ENCODE peak calls at places on chromosome 5, in ten cellular contexts. One of them, this sample, is unnamed.

GRCh38 chr5:135027699-135028615 is 6.1 kb downstream of the PITX1 start:
- DNase-seq in Peyer's patch: no peak
- DNase-seq in spleen: no peak
- DNase-seq in kidney: peak; percentile 65
- DNase-seq in tibial artery: no peak
- DNase-seq in endodermal cell: peak; percentile 71
- DNase-seq in IMR-90: no peak
- DNase-seq in ovary: no peak
- DNase-seq in psoas muscle: peak; percentile 45
- DNase-seq in body of pancreas: no peak
- DNase-seq in this sample: no peak

GRCh38 chr5:565782-566445 is 41.7 kb upstream of the SLC9A3 start:
- DNase-seq in kidney: peak; percentile 62
- DNase-seq in tibial artery: peak; percentile 65
- DNase-seq in spleen: no peak
- DNase-seq in body of pancreas: peak; percentile 32
- DNase-seq in endodermal cell: peak; percentile 73
- DNase-seq in psoas muscle: no peak
- DNase-seq in IMR-90: peak; percentile 41
- DNase-seq in ovary: no peak
- DNase-seq in Peyer's patch: peak; percentile 52
- DNase-seq in this sample: peak; percentile 40

GRCh38 chr5:129771058-129771838 is 23.4 kb downstream of the MINAR2 start:
- DNase-seq in Peyer's patch: peak; percentile 69
- DNase-seq in psoas muscle: no peak
- DNase-seq in tibial artery: peak; percentile 62
- DNase-seq in endodermal cell: peak; percentile 86
- DNase-seq in spleen: no peak
- DNase-seq in kidney: no peak
- DNase-seq in IMR-90: peak; percentile 22
- DNase-seq in body of pancreas: peak; percentile 67
- DNase-seq in ovary: no peak
- DNase-seq in this sample: peak; percentile 61

GRCh38 chr5:10034008-10034407 is 215.7 kb downstream of the ATPSCKMT start:
- DNase-seq in tibial artery: no peak
- DNase-seq in ovary: no peak
- DNase-seq in IMR-90: no peak
- DNase-seq in endodermal cell: no peak
- DNase-seq in kidney: no peak
- DNase-seq in psoas muscle: no peak
- DNase-seq in Peyer's patch: no peak
- DNase-seq in body of pancreas: peak; percentile 9
- DNase-seq in spleen: no peak
- DNase-seq in this sample: no peak

GRCh38 chr5:38905516-38905915 is 59.7 kb downstream of the OSMR start:
- DNase-seq in IMR-90: peak; percentile 26
- DNase-seq in endodermal cell: no peak
- DNase-seq in body of pancreas: no peak
- DNase-seq in Peyer's patch: no peak
- DNase-seq in ovary: no peak
- DNase-seq in tibial artery: no peak
- DNase-seq in psoas muscle: no peak
- DNase-seq in kidney: no peak
- DNase-seq in spleen: no peak
- DNase-seq in this sample: peak; percentile 61

GRCh38 chr5:57653636-57654290 is 171.2 kb upstream of the ACTBL2 start:
- DNase-seq in kidney: no peak
- DNase-seq in body of pancreas: no peak
- DNase-seq in IMR-90: no peak
- DNase-seq in spleen: no peak
- DNase-seq in Peyer's patch: no peak
- DNase-seq in tibial artery: no peak
- DNase-seq in endodermal cell: no peak
- DNase-seq in psoas muscle: no peak
- DNase-seq in ovary: no peak
- DNase-seq in this sample: no peak

GRCh38 chr5:377326-377981 is 55.9 kb downstream of the AHRR start:
- DNase-seq in endodermal cell: peak; percentile 36
- DNase-seq in tibial artery: peak; percentile 58
- DNase-seq in IMR-90: no peak
- DNase-seq in ovary: no peak
- DNase-seq in Peyer's patch: peak; percentile 29
- DNase-seq in kidney: peak; percentile 53
- DNase-seq in body of pancreas: no peak
- DNase-seq in psoas muscle: no peak
- DNase-seq in spleen: peak; percentile 62
- DNase-seq in this sample: no peak

GRCh38 chr5:36041537-36041845 is 25.2 kb downstream of the UGT3A2 start:
- DNase-seq in Peyer's patch: no peak
- DNase-seq in body of pancreas: no peak
- DNase-seq in ovary: no peak
- DNase-seq in endodermal cell: peak; percentile 77
- DNase-seq in spleen: no peak
- DNase-seq in IMR-90: no peak
- DNase-seq in tibial artery: no peak
- DNase-seq in psoas muscle: no peak
- DNase-seq in kidney: no peak
- DNase-seq in this sample: no peak

GRCh38 chr5:161446655-161447054 is 99.9 kb downstream of the GABRB2 start:
- DNase-seq in kidney: no peak
- DNase-seq in body of pancreas: no peak
- DNase-seq in spleen: no peak
- DNase-seq in Peyer's patch: no peak
- DNase-seq in tibial artery: no peak
- DNase-seq in ovary: no peak
- DNase-seq in endodermal cell: no peak
- DNase-seq in psoas muscle: no peak
- DNase-seq in IMR-90: no peak
- DNase-seq in this sample: no peak

GRCh38 chr5:90528704-90529233 is 615 bp downstream of the LYSMD3 start:
- DNase-seq in spleen: no peak
- DNase-seq in ovary: no peak
- DNase-seq in IMR-90: peak; percentile 29
- DNase-seq in body of pancreas: peak; percentile 10
- DNase-seq in Peyer's patch: no peak
- DNase-seq in psoas muscle: no peak
- DNase-seq in tibial artery: no peak
- DNase-seq in kidney: no peak
- DNase-seq in endodermal cell: peak; percentile 54
- DNase-seq in this sample: no peak

GRCh38 chr5:41794478-41794877 is 75.7 kb downstream of the OXCT1 start:
- DNase-seq in tibial artery: no peak
- DNase-seq in Peyer's patch: no peak
- DNase-seq in IMR-90: peak; percentile 98
- DNase-seq in psoas muscle: no peak
- DNase-seq in ovary: no peak
- DNase-seq in kidney: no peak
- DNase-seq in endodermal cell: no peak
- DNase-seq in body of pancreas: no peak
- DNase-seq in spleen: no peak
- DNase-seq in this sample: peak; percentile 73

GRCh38 chr5:181173027-181173419 is 25.6 kb downstream of the OR2V2 start:
- DNase-seq in ovary: no peak
- DNase-seq in psoas muscle: no peak
- DNase-seq in endodermal cell: no peak
- DNase-seq in kidney: no peak
- DNase-seq in IMR-90: no peak
- DNase-seq in spleen: no peak
- DNase-seq in Peyer's patch: no peak
- DNase-seq in tibial artery: no peak
- DNase-seq in body of pancreas: peak; percentile 50
- DNase-seq in this sample: peak; percentile 61
- TF ChIP-seq CTCF in ovary: no peak
- TF ChIP-seq CTCF in psoas muscle: no peak
- TF ChIP-seq CTCF in endodermal cell: peak; percentile 37
- TF ChIP-seq CTCF in kidney: no peak
- TF ChIP-seq CTCF in IMR-90: no peak
- TF ChIP-seq CTCF in spleen: peak; percentile 42
- TF ChIP-seq CTCF in Peyer's patch: no peak
- TF ChIP-seq CTCF in tibial artery: no peak
- TF ChIP-seq CTCF in body of pancreas: no peak
- TF ChIP-seq CTCF in this sample: peak; percentile 94

GRCh38 chr5:8829322-8830029 is 716.4 kb downstream of the SEMA5A start:
- DNase-seq in Peyer's patch: no peak
- DNase-seq in tibial artery: no peak
- DNase-seq in ovary: no peak
- DNase-seq in kidney: no peak
- DNase-seq in endodermal cell: no peak
- DNase-seq in psoas muscle: no peak
- DNase-seq in IMR-90: peak; percentile 100
- DNase-seq in spleen: no peak
- DNase-seq in body of pancreas: no peak
- DNase-seq in this sample: peak; percentile 95
- H3K27ac ChIP-seq in Peyer's patch: no peak overlapping the region
- H3K27ac ChIP-seq in tibial artery: no peak overlapping the region
- H3K27ac ChIP-seq in ovary: no peak overlapping the region
- H3K27ac ChIP-seq in kidney: no peak overlapping the region
- H3K27ac ChIP-seq in endodermal cell: no peak overlapping the region
- H3K27ac ChIP-seq in psoas muscle: no peak overlapping the region
- H3K27ac ChIP-seq in IMR-90: peak overlapping the region; percentile 75
- H3K27ac ChIP-seq in spleen: no peak overlapping the region
- H3K27ac ChIP-seq in body of pancreas: no peak overlapping the region
- H3K27ac ChIP-seq in this sample: peak overlapping the region; percentile 84

GRCh38 chr5:65961644-65962043 is 35.3 kb downstream of the ERBIN start:
- DNase-seq in body of pancreas: no peak
- DNase-seq in spleen: no peak
- DNase-seq in Peyer's patch: no peak
- DNase-seq in ovary: no peak
- DNase-seq in tibial artery: no peak
- DNase-seq in endodermal cell: no peak
- DNase-seq in kidney: no peak
- DNase-seq in psoas muscle: no peak
- DNase-seq in IMR-90: peak; percentile 79
- DNase-seq in this sample: peak; percentile 50
- TF ChIP-seq CTCF in body of pancreas: no peak
- TF ChIP-seq CTCF in spleen: no peak
- TF ChIP-seq CTCF in Peyer's patch: no peak
- TF ChIP-seq CTCF in ovary: no peak
- TF ChIP-seq CTCF in tibial artery: no peak
- TF ChIP-seq CTCF in endodermal cell: no peak
- TF ChIP-seq CTCF in kidney: no peak
- TF ChIP-seq CTCF in psoas muscle: no peak
- TF ChIP-seq CTCF in IMR-90: no peak
- TF ChIP-seq CTCF in this sample: no peak

DNA sequence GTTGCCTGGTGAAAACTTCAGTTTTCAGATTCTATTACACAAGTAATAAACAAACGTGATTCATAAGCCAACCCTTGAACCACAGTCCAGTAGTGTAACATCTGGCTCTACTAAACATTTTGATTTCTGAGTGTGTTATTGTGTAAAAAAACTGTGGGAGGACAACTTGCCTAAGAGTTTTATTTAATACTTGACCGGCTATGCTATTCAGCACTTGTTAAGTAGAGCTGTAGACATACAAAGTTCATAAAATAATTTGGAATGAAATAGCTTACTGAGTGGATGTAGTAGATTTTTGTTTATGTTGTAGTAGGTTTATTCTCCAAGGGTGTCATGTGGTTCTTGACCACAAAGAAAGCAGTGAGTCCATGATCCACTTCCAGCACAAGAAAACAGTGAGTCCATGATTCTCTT is 17.4 kb downstream of the LVRN start:
- DNase-seq in Peyer's patch: no peak
- DNase-seq in body of pancreas: no peak
- DNase-seq in spleen: no peak
- DNase-seq in ovary: no peak
- DNase-seq in kidney: no peak
- DNase-seq in IMR-90: peak; percentile 90
- DNase-seq in tibial artery: no peak
- DNase-seq in psoas muscle: no peak
- DNase-seq in endodermal cell: no peak
- DNase-seq in this sample: no peak
- H3K27ac ChIP-seq in Peyer's patch: no peak overlapping the region
- H3K27ac ChIP-seq in body of pancreas: no peak overlapping the region
- H3K27ac ChIP-seq in spleen: no peak overlapping the region
- H3K27ac ChIP-seq in ovary: no peak overlapping the region
- H3K27ac ChIP-seq in kidney: no peak overlapping the region
- H3K27ac ChIP-seq in IMR-90: peak overlapping the region; percentile 14
- H3K27ac ChIP-seq in tibial artery: peak overlapping the region; percentile 64
- H3K27ac ChIP-seq in psoas muscle: no peak overlapping the region
- H3K27ac ChIP-seq in endodermal cell: no peak overlapping the region
- H3K27ac ChIP-seq in this sample: no peak overlapping the region

GRCh38 chr5:42912184-42912766 is 100.6 kb upstream of the SELENOP start:
- DNase-seq in tibial artery: no peak
- DNase-seq in endodermal cell: no peak
- DNase-seq in ovary: no peak
- DNase-seq in body of pancreas: no peak
- DNase-seq in psoas muscle: no peak
- DNase-seq in Peyer's patch: peak; percentile 60
- DNase-seq in IMR-90: peak; percentile 72
- DNase-seq in spleen: no peak
- DNase-seq in kidney: no peak
- DNase-seq in this sample: peak; percentile 65
- TF ChIP-seq CTCF in tibial artery: peak; percentile 49
- TF ChIP-seq CTCF in endodermal cell: peak; percentile 63
- TF ChIP-seq CTCF in ovary: no peak
- TF ChIP-seq CTCF in body of pancreas: no peak
- TF ChIP-seq CTCF in psoas muscle: peak; percentile 32
- TF ChIP-seq CTCF in Peyer's patch: no peak
- TF ChIP-seq CTCF in IMR-90: peak; percentile 79
- TF ChIP-seq CTCF in spleen: peak; percentile 57
- TF ChIP-seq CTCF in kidney: peak; percentile 29
- TF ChIP-seq CTCF in this sample: peak; percentile 84

DNA sequence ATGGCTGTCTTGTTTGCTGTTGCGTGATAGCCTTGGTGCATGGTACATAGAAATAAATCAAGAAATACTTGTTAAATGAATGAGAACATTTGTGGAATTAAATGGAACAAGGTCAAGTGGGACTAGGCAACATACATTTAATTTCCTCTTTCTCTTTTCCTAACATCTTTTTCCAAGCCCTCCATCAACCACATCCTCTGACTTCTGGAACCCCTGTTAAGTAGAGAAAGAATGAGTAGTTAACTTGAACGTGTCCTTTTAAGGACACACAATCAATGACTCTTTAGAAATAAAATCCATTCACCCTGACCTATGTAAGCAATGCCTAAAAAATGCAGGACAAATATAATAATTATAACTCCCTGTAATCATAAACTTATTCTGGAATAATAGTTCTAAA is 17.2 kb upstream of the THG1L start:
- DNase-seq in endodermal cell: no peak
- DNase-seq in tibial artery: no peak
- DNase-seq in body of pancreas: no peak
- DNase-seq in Peyer's patch: no peak
- DNase-seq in spleen: no peak
- DNase-seq in psoas muscle: no peak
- DNase-seq in ovary: no peak
- DNase-seq in IMR-90: peak; percentile 13
- DNase-seq in kidney: no peak
- DNase-seq in this sample: no peak
- H3K27ac ChIP-seq in endodermal cell: no peak overlapping the region
- H3K27ac ChIP-seq in tibial artery: no peak overlapping the region
- H3K27ac ChIP-seq in body of pancreas: no peak overlapping the region
- H3K27ac ChIP-seq in Peyer's patch: no peak overlapping the region
- H3K27ac ChIP-seq in spleen: no peak overlapping the region
- H3K27ac ChIP-seq in psoas muscle: no peak overlapping the region
- H3K27ac ChIP-seq in ovary: no peak overlapping the region
- H3K27ac ChIP-seq in IMR-90: no peak overlapping the region
- H3K27ac ChIP-seq in kidney: no peak overlapping the region
- H3K27ac ChIP-seq in this sample: no peak overlapping the region

DNA sequence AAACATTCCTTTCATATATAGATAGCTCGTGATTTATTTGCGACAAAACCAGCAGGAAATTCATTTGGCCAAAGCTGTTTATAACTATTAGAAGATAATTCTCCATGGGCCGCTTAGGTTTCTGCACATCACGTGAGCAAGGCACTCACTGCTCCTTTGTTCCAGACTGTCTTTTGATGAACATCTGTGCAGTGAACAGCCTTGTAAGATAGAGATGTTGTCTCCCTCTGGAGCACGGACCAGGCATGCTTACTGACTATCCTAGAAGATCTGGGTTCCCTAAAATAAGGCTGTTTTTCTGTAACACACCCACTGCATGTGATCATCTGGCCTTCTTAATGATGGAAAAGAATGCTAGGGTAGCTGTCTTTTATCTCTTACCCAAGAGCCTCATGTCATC is 30.9 kb downstream of the YIPF5 start:
- DNase-seq in IMR-90: peak; percentile 37
- DNase-seq in Peyer's patch: no peak
- DNase-seq in body of pancreas: no peak
- DNase-seq in kidney: no peak
- DNase-seq in ovary: no peak
- DNase-seq in endodermal cell: no peak
- DNase-seq in psoas muscle: no peak
- DNase-seq in spleen: no peak
- DNase-seq in tibial artery: no peak
- DNase-seq in this sample: no peak
- TF ChIP-seq CTCF in IMR-90: peak; percentile 26
- TF ChIP-seq CTCF in Peyer's patch: no peak
- TF ChIP-seq CTCF in body of pancreas: no peak
- TF ChIP-seq CTCF in kidney: no peak
- TF ChIP-seq CTCF in ovary: no peak
- TF ChIP-seq CTCF in endodermal cell: no peak
- TF ChIP-seq CTCF in psoas muscle: no peak
- TF ChIP-seq CTCF in spleen: no peak
- TF ChIP-seq CTCF in tibial artery: no peak
- TF ChIP-seq CTCF in this sample: no peak

This sample was measured in RWPE1.